ENCODE peak calls at places on chromosomes 4 and X, in eight cellular contexts. Z is adipocyte, O is mammary epithelial cell, N is RWPE2, R is hepatocyte, X is tibial nerve, J is stomach, A is suprapubic skin. S is an unnamed sample. For H3K9me3, the result is how much of the 10 kb centered on the place peaks cover.

GRCh38 chr4:165844151-165844550 is 28.9 kb upstream of the TLL1 start:
- DNase-seq in Z (no peak), O (no peak), N (no peak), R (no peak), X (peak), J (no peak), A (no peak), S (no peak)

GRCh38 chrX:146396409-146396808 is 413.2 kb upstream of the CXorf51B start:
- DNase-seq in Z (no peak), O (no peak), N (no peak), R (no peak), X (no peak), J (no peak), A (no peak), S (no peak)

GRCh38 chrX:124426273-124426672 is 79.9 kb downstream of the SH2D1A start:
- DNase-seq in Z (no peak), O (no peak), N (no peak), R (peak), X (no peak), J (no peak), A (no peak), S (no peak)

GRCh38 chr4:159639924-159640323 is 537.0 kb downstream of the RAPGEF2 start:
- DNase-seq in Z (no peak), O (peak), N (no peak), R (no peak), X (no peak), J (no peak), A (no peak), S (no peak)

GRCh38 chr4:121139533-121140222 is 24.4 kb downstream of the TNIP3 start:
- DNase-seq in Z (peak), O (no peak), N (no peak), R (peak), X (no peak), J (no peak), A (no peak), S (no peak)

GRCh38 chr4:92215471-92215870 is 88.3 kb upstream of the GRID2 start:
- DNase-seq in Z (no peak), O (no peak), N (no peak), R (no peak), X (no peak), J (no peak), A (no peak), S (no peak)

GRCh38 chrX:87409113-87409841 is 108.3 kb upstream of the KLHL4 start:
- DNase-seq in Z (no peak), O (peak), N (peak), R (peak), X (peak), J (no peak), A (no peak), S (no peak)

GRCh38 chr4:148359769-148360168 is 82.4 kb downstream of the NR3C2 start:
- DNase-seq in Z (no peak), O (no peak), N (no peak), R (no peak), X (no peak), J (no peak), A (no peak), S (no peak)

GRCh38 chr4:22202351-22203343 is 254.1 kb upstream of the KCNIP4 start:
- DNase-seq in Z (peak), O (peak), N (no peak), R (peak), X (no peak), J (no peak), A (no peak), S (no peak)

GRCh38 chr4:146661368-146661767 is 22.7 kb downstream of the POU4F2 start:
- DNase-seq in Z (no peak), O (no peak), N (no peak), R (no peak), X (no peak), J (no peak), A (no peak), S (no peak)
- H3K9me3 ChIP-seq in Z (under half), O (under half), N (under half), R (under half), X (under half), J (under half), A (under half), S (under half)

DNA sequence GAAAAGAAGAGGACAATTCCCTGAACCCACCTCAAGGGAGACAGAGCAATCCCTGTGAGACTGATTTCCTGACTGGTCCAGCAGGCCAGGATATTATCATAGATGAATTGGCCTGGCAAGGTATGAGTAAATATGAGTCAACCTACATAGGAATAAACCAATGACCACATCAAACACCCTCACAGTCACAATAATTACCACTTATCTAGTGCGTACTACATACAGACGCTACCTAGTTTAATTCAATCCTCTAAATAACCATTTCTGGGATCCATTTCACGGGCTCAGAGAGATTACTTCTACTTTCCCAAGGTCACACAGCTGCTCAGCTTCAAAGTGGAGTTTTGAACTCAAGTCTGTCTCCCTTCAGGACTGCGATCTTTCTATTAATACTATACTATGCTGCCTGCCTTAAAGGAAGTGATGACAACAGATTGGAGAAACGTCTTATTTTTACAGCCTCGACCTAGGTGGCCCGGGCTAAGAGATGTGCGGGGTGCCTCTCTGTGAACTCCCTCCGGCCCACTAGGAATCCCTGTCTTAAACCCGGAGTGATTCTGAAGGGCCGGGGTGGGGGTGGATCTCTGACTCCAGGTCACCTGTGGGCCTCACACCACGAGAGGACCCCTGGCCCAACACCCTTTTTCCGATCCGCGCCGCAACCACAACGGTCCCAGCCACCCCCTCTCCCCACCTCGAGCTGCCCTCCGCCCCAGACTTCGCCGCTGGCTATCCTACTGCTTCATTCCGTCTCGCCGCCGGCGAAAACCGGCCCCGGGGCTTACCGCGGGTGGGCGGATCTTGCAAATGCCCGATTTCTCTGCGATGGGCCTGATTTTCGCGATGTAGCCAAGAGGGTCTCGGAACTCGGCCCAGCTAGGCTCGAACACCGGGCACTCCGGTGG is 800 bp downstream of the KDM5C start:
- DNase-seq in Z (peak), O (peak), N (no peak), R (peak), X (no peak), J (no peak), A (peak), S (no peak)
- H3K9me3 ChIP-seq in Z (under half), O (under half), N (under half), R (under half), X (under half), J (under half), A (under half), S (under half)

DNA sequence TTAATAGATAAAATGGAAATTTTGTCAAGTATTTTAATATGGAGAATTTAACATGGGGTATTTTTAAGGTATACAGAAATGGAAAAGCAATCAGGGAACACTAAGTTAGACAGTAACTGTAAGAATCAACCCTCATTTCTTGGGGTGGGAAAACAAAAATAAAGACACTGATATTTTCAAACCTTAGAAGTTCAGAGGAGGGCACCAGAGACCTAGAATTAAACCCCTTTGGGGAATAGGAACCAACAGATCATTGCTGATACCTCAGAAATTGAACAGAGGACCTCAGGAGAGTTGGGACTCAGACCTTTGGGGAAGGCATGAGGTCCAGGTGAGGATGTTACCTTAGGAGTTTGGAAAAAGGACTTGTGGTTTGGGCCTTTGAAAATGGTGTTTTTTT is 435.6 kb downstream of the TMA16 start:
- DNase-seq in Z (no peak), O (no peak), N (no peak), R (no peak), X (no peak), J (no peak), A (no peak), S (no peak)
- H3K9me3 ChIP-seq in Z (under half), O (under half), N (under half), R (under half), X (under half), J (under half), A (under half), S (under half)

DNA sequence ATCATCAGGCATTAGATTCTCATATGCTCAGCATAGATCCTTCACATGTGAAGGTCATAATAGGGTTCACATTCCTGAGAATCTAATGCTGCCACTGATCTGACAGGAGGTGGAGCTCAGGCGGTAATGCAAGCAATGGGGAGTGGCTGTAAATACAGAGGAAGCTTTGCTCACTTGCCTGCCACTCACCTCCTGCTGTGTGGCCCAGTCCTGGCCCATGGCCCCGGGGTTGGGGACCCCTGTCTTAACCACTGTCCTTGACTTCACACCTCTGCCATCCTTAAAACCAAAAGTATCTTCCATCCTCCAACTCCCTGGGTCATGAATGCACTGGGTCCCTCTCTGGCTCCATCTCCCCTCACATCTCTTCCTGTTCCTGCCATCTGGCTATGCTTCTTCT is 129.1 kb downstream of the HMX1 start:
- DNase-seq in Z (no peak), O (no peak), N (no peak), R (no peak), X (no peak), J (no peak), A (no peak), S (no peak)
- H3K9me3 ChIP-seq in Z (under half), O (half or more), N (under half), R (under half), X (under half), J (under half), A (under half), S (under half)

DNA sequence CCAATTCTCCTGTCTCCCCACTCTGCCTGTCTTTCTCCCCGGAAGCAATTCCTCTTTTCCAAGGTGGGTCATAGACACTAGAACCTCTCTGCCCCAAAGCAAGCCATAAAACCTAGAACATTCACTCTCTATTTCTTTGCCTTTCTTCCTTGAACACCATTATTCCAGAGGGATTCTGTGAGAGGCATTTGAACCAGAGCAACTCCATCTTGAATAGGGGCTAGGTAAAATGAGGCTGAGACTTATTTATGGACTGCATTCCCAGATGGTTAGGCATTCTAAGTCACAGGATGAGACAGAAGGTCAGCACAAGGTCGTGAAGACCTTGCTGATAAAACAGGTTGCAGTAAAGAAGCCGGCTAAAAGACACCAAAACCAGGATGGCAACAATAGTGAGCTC is 13.7 kb upstream of the GPAT3 start:
- DNase-seq in Z (no peak), O (no peak), N (no peak), R (no peak), X (no peak), J (no peak), A (no peak), S (no peak)
- H3K9me3 ChIP-seq in Z (under half), O (under half), N (under half), R (under half), X (under half), J (under half), A (under half), S (under half)

DNA sequence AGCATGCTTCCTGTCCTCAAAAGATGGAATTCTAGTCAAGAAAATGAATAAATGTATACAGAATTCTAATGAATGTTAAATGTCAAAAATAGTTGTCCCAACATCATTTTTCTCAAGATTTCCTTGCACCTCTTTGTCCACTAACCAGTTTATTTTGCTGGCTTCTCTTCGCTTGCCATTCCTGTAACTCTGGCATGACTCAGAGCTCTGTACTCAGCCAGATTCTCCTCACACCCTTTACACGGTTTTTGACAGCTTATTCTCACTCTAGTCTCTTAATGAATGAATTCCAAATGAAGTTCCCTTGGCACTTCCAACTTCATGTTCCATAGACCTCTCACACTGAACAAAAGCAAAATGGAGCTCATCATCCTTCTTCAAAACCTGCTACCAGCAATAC is 419.3 kb upstream of the SLIT2 start:
- DNase-seq in Z (no peak), O (no peak), N (no peak), R (no peak), X (no peak), J (no peak), A (no peak), S (no peak)
- H3K9me3 ChIP-seq in Z (under half), O (under half), N (under half), R (under half), X (under half), J (under half), A (under half), S (under half)

S was measured in T-helper 17 cell.